ENCODE peak calls at places on chromosomes 5 and 9, in five cellular contexts. U, C, N, K and A are unnamed samples.

GRCh38 chr9:132193227-132194110 is 31.6 kb downstream of the NTNG2 start:
- DNase-seq in U (no peak), C (no peak), N (no peak), K (no peak), A (no peak)

GRCh38 chr5:123176224-123176937 is 87.3 kb downstream of the PRDM6 start:
- DNase-seq in U (no peak), C (peak), N (no peak), K (no peak), A (no peak)

GRCh38 chr9:69548676-69549075 is 123.5 kb downstream of the APBA1 start:
- DNase-seq in U (no peak), C (no peak), N (no peak), K (no peak), A (no peak)

GRCh38 chr5:136028782-136029742 is at the start of gene TGFBI:
- DNase-seq in U (peak), C (peak), N (peak), K (no peak), A (peak)

GRCh38 chr9:134099123-134099761 is 31.4 kb upstream of the BRD3 start:
- DNase-seq in U (peak), C (peak), N (peak), K (no peak), A (peak)

GRCh38 chr5:108074626-108075025 is 307.3 kb downstream of the FBXL17 start:
- DNase-seq in U (no peak), C (no peak), N (no peak), K (no peak), A (no peak)

GRCh38 chr9:114184071-114184470 is 28.7 kb downstream of the COL27A1 start:
- DNase-seq in U (peak), C (no peak), N (peak), K (no peak), A (no peak)

GRCh38 chr5:131109540-131110255 is 55.4 kb downstream of the HINT1 start:
- DNase-seq in U (peak), C (peak), N (peak), K (peak), A (peak)

GRCh38 chr5:139393497-139394122 is 1.3 kb downstream of the PROB1 start:
- DNase-seq in U (no peak), C (no peak), N (no peak), K (no peak), A (peak)

GRCh38 chr9:90659626-90660364 is 17.2 kb upstream of the DIRAS2 start:
- DNase-seq in U (peak), C (peak), N (no peak), K (no peak), A (no peak)

GRCh38 chr9:4964540-4964939 is 20.5 kb upstream of the JAK2 start:
- DNase-seq in U (peak), C (no peak), N (no peak), K (no peak), A (no peak)

GRCh38 chr9:137428311-137428630 is 5.1 kb downstream of the NOXA1 start:
- DNase-seq in U (no peak), C (no peak), N (no peak), K (no peak), A (no peak)

GRCh38 chr9:72292184-72292787 is 72.7 kb downstream of the ZFAND5 start:
- DNase-seq in U (peak), C (peak), N (no peak), K (peak), A (no peak)

GRCh38 chr5:157049605-157050004 is 9.3 kb downstream of the HAVCR1 start:
- DNase-seq in U (no peak), C (no peak), N (no peak), K (no peak), A (no peak)

GRCh38 chr5:113061851-113062631 is 85.4 kb downstream of the DCP2 start:
- DNase-seq in U (peak), C (peak), N (no peak), K (peak), A (no peak)

GRCh38 chr5:115594343-115595047 is 7.8 kb downstream of the TICAM2 start:
- DNase-seq in U (peak), C (no peak), N (no peak), K (no peak), A (no peak)

GRCh38 chr5:54693936-54694510 is 176.5 kb downstream of the SNX18 start:
- DNase-seq in U (no peak), C (no peak), N (no peak), K (no peak), A (no peak)

GRCh38 chr5:68303754-68304420 is 88.3 kb downstream of the PIK3R1 start:
- DNase-seq in U (no peak), C (no peak), N (no peak), K (no peak), A (no peak)

GRCh38 chr5:107557051-107557658 is 113.6 kb downstream of the EFNA5 start:
- DNase-seq in U (no peak), C (peak), N (no peak), K (no peak), A (no peak)

GRCh38 chr9:4339783-4340335 is 40.0 kb upstream of the GLIS3 start:
- DNase-seq in U (no peak), C (peak), N (no peak), K (no peak), A (no peak)

GRCh38 chr9:2015581-2016410 is 649 bp downstream of the SMARCA2 start:
- DNase-seq in U (peak), C (peak), N (peak), K (no peak), A (peak)

GRCh38 chr5:169545762-169546161 is 37.8 kb upstream of the SPDL1 start:
- DNase-seq in U (no peak), C (peak), N (no peak), K (no peak), A (peak)

GRCh38 chr5:89988998-89989690 is 420.4 kb downstream of the CETN3 start:
- DNase-seq in U (peak), C (no peak), N (no peak), K (no peak), A (no peak)

GRCh38 chr5:1175015-1175414 is 26.4 kb upstream of the SLC6A19 start:
- DNase-seq in U (no peak), C (no peak), N (no peak), K (no peak), A (no peak)

GRCh38 chr5:125602184-125602583 is 821.0 kb upstream of the GRAMD2B start:
- DNase-seq in U (no peak), C (no peak), N (no peak), K (no peak), A (no peak)

GRCh38 chr5:73801736-73802135 is 175.7 kb downstream of the ARHGEF28 start:
- DNase-seq in U (no peak), C (no peak), N (no peak), K (no peak), A (no peak)

GRCh38 chr9:135619599-135619886 is 19.8 kb downstream of the GLT6D1 start:
- DNase-seq in U (no peak), C (no peak), N (no peak), K (no peak), A (no peak)

GRCh38 chr5:131355972-131356528 is 92.2 kb downstream of the CDC42SE2 start:
- DNase-seq in U (peak), C (no peak), N (no peak), K (no peak), A (no peak)

GRCh38 chr9:89991204-89991790 is 386.5 kb downstream of the GADD45G start:
- DNase-seq in U (no peak), C (peak), N (no peak), K (no peak), A (no peak)

GRCh38 chr9:128927731-128928411 is 7.1 kb downstream of the PHYHD1 start:
- DNase-seq in U (peak), C (peak), N (peak), K (peak), A (peak)

GRCh38 chr5:71895546-71895945 is 176.5 kb downstream of the CARTPT start:
- DNase-seq in U (no peak), C (no peak), N (no peak), K (no peak), A (no peak)

GRCh38 chr5:143741418-143741817 is 70.5 kb upstream of the HMHB1 start:
- DNase-seq in U (no peak), C (no peak), N (no peak), K (no peak), A (no peak)

GRCh38 chr5:167050568-167051214 is 1240.8 kb upstream of the WWC1 start:
- DNase-seq in U (peak), C (no peak), N (no peak), K (no peak), A (no peak)

GRCh38 chr9:88818495-88819201 is 172.6 kb upstream of the S1PR3 start:
- DNase-seq in U (peak), C (no peak), N (no peak), K (peak), A (no peak)

GRCh38 chr5:85670417-85670816 is 947.3 kb upstream of the COX7C start:
- DNase-seq in U (no peak), C (no peak), N (no peak), K (no peak), A (no peak)

GRCh38 chr5:5351288-5352089 is 71.0 kb upstream of the ICE1 start:
- DNase-seq in U (peak), C (no peak), N (no peak), K (no peak), A (no peak)

GRCh38 chr5:168353216-168353957 is 61.9 kb downstream of the WWC1 start:
- DNase-seq in U (peak), C (no peak), N (no peak), K (no peak), A (no peak)

DNA sequence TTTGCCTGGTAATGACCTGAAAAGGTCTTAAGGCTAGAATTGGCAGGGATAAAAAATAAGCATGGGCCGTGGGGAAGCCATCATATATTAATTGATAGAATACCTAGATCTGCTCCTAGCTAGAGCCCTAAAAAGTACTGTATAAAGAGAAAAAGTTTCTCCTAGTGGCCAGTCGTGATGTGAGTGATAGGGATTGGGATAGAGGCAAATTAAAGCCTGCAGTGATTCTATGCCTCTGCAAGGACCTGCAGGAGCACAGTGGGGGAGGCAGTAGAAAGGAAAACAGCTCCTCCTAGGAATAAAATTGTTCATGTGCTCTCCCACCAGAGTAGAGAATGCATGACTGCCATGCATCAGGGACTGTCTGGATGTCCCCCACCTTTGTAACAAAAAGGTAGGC is 56.2 kb upstream of the FTMT start:
- DNase-seq in U (no peak), C (no peak), N (no peak), K (no peak), A (no peak)
- TF ChIP-seq CTCF in U (no peak), C (no peak), N (no peak), K (no peak), A (no peak)

GRCh38 chr9:75855509-75855908 is 35.0 kb upstream of the PCSK5 start:
- DNase-seq in U (peak), C (peak), N (no peak), K (peak), A (peak)
- TF ChIP-seq CTCF in U (peak), C (peak), N (peak), K (peak), A (peak)

GRCh38 chr5:133347039-133347438 is 265.3 kb downstream of the FSTL4 start:
- DNase-seq in U (no peak), C (no peak), N (peak), K (no peak), A (no peak)
- TF ChIP-seq CTCF in U (no peak), C (peak), N (peak), K (no peak), A (no peak)

DNA sequence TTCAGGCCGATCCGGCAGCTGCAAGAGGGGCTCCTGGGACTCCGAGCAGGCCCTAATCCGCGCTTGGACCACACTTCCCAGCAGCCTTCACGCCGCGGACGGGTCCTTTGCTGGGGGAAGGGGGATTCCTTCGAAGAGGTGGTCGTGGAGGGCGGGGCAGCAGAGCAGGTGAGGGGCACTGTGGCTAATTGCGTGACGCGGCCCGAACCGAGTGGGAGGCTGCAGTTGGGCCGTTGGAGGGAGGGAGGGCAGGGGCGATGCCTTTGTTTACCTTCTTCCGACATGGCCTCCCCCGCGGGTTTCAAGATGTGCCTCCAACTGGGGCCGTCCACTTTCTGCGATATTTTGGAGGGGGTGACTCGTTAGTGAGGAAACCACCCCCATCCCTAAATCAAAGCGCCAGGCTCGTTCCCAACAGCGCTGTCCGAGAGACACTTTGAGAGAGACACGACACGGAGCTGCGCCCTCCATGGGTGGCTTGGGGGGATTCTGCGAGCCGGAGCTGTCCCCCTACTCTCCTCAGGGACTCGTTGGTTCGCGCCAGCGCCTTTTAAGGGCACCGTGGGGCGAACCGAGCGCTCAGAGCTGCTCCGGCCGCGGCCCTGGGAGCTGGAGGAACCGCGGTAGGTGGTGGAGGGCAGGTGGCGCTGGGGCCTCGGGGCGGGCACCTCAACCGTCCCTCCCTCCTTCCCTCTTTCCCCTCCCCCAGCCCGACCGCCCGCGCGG is at the start of gene FAM53C:
- DNase-seq in U (peak), C (peak), N (peak), K (peak), A (peak)
- TF ChIP-seq CTCF in U (no peak), C (no peak), N (no peak), K (no peak), A (no peak)

DNA sequence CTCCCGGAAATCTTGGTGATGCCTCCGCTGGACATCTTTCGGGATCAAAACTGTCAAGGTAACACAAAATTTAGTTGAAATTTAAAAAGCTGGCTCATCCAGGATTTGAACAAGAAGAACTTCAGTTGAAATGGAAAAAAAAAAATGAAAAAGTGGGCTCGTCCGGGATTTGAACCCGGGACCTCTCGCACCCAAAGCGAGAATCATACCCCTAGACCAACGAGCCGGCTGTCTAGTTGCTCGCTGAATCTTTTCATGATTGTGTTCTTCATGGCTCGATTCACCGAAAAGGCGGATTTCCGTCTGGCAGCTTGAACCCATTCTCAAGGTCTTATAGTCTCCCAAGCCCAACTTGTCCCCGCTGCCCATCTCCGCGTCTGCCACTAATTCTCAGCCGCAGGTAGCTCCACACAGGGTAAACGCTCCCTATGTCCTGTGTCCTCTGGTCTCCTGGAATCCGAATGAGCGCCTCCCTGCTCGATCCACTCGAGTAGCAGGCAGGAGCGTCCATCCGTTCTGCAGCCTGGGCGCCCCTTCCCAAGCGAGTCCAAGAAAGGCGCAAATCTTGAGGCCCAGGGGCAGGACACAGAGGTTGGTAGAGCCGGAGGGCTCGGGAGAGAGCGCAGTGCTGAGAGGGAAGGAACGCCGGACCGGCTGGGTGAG is 16.2 kb downstream of the TRIM7 start:
- DNase-seq in U (peak), C (peak), N (no peak), K (peak), A (peak)
- TF ChIP-seq CTCF in U (no peak), C (no peak), N (no peak), K (no peak), A (no peak)